ENCODE peak calls at places on chromosome 12, in eight cellular contexts. D is lower lobe of right lung; Y is A549; Q is tibial artery; Z is heart left ventricle; P is mucosa of descending colon; A is ovary; J is CD8-positive, alpha-beta T cell. X is an unnamed sample. For H3K4me1, the result is how much of the 10 kb centered on the place peaks cover.

GRCh38 chr12:75311369-75311768 is 18.8 kb downstream of the CAPS2 start:
- DNase-seq in D (no peak), Y (no peak), Q (no peak), Z (no peak), P (no peak), A (no peak), J (no peak), X (no peak)

GRCh38 chr12:114003286-114003685 is 37.2 kb upstream of the RBM19 start:
- DNase-seq in D (no peak), Y (no peak), Q (no peak), Z (no peak), P (no peak), A (no peak), J (no peak), X (no peak)

GRCh38 chr12:79927772-79928474 is 7.0 kb downstream of the PPP1R12A start:
- DNase-seq in D (no peak), Y (no peak), Q (no peak), Z (no peak), P (no peak), A (no peak), J (peak), X (peak)

GRCh38 chr12:132904718-132905328 is 17.4 kb upstream of the CHFR start:
- DNase-seq in D (peak), Y (no peak), Q (peak), Z (peak), P (peak), A (peak), J (peak), X (no peak)

GRCh38 chr12:67649165-67650126 is 901 bp downstream of the DYRK2 start:
- DNase-seq in D (peak), Y (peak), Q (peak), Z (peak), P (peak), A (peak), J (peak), X (no peak)

GRCh38 chr12:132333766-132334165 is 4.4 kb upstream of the GALNT9 start:
- DNase-seq in D (no peak), Y (no peak), Q (no peak), Z (no peak), P (no peak), A (no peak), J (no peak), X (no peak)

GRCh38 chr12:50314629-50315312 is 31.5 kb upstream of the LIMA1 start:
- DNase-seq in D (no peak), Y (peak), Q (no peak), Z (no peak), P (no peak), A (no peak), J (no peak), X (no peak)

GRCh38 chr12:112963227-112963861 is 15.0 kb upstream of the OAS2 start:
- DNase-seq in D (no peak), Y (no peak), Q (no peak), Z (no peak), P (no peak), A (no peak), J (no peak), X (no peak)

GRCh38 chr12:60112778-60113177 is 516.9 kb downstream of the SLC16A7 start:
- DNase-seq in D (no peak), Y (no peak), Q (no peak), Z (no peak), P (no peak), A (no peak), J (no peak), X (no peak)

GRCh38 chr12:92543359-92543758 is 159.4 kb upstream of the PLEKHG7 start:
- DNase-seq in D (no peak), Y (no peak), Q (no peak), Z (no peak), P (peak), A (no peak), J (no peak), X (peak)

GRCh38 chr12:5622280-5622679 is 190.4 kb downstream of the NTF3 start:
- DNase-seq in D (no peak), Y (no peak), Q (peak), Z (no peak), P (no peak), A (no peak), J (no peak), X (no peak)

GRCh38 chr12:112826011-112826410 is 34.5 kb downstream of the RPH3A start:
- DNase-seq in D (no peak), Y (no peak), Q (no peak), Z (no peak), P (no peak), A (no peak), J (no peak), X (no peak)

GRCh38 chr12:93865751-93866150 is 188.6 kb downstream of the CRADD start:
- DNase-seq in D (no peak), Y (no peak), Q (no peak), Z (no peak), P (no peak), A (no peak), J (no peak), X (no peak)
- TF ChIP-seq CTCF in D (no peak), Y (no peak), Q (no peak), Z (no peak), P (no peak), A (no peak), J (no peak), X (no peak)

GRCh38 chr12:77120156-77120555 is 54.8 kb upstream of the E2F7 start:
- DNase-seq in D (no peak), Y (no peak), Q (no peak), Z (no peak), P (no peak), A (no peak), J (no peak), X (peak)
- H3K4me1 ChIP-seq in D (under half), Y (under half), Q (under half), Z (under half), P (under half), A (under half), J (under half), X (under half)

DNA sequence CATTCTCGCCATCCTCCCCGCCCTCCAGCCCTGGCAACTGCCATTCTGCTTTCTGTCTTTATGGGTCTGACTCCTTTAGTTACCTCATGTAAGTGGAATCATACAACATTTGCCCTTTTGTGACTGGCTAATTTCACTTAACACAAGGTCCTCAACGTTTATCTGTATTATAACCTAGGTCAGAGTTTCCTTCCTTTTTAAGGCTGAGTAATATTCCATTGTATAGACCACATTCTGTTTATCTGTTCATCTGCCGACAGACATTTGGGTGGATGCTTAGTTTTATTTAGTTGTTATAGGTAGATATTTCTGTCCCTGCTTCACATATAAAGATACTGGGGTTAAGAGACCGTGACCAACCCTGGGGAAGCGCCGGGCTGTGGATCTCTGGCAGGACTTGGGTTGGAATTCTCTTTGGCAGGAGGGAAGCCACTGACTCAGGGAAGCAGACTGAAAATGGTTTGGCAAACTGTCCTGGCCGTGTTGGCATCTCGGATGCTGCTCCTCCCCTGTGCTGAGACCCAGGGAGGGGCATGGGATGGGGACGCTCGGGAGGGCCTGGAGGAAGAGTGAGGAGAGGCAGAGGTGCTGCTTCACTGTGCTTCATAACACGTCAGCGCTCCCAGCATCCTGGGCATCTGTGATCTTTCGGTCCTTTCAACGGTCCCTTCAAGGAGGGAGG is 38.9 kb downstream of the TEAD4 start:
- DNase-seq in D (no peak), Y (no peak), Q (no peak), Z (no peak), P (no peak), A (no peak), J (no peak), X (no peak)
- TF ChIP-seq CTCF in D (no peak), Y (no peak), Q (no peak), Z (no peak), P (no peak), A (no peak), J (no peak), X (no peak)

GRCh38 chr12:52797529-52797894 is 1.6 kb upstream of the KRT3 start:
- DNase-seq in D (no peak), Y (no peak), Q (no peak), Z (no peak), P (no peak), A (no peak), J (no peak), X (no peak)

GRCh38 chr12:52796839-52797528 is 1.1 kb upstream of the KRT3 start:
- DNase-seq in D (no peak), Y (no peak), Q (no peak), Z (no peak), P (no peak), A (no peak), J (no peak), X (no peak)

GRCh38 chr12:52794479-52795331 is 1.2 kb downstream of the KRT3 start:
- DNase-seq in D (no peak), Y (no peak), Q (no peak), Z (no peak), P (no peak), A (no peak), J (no peak), X (peak)

GRCh38 chr12:52795694-52796428 is at the start of gene KRT3:
- DNase-seq in D (no peak), Y (no peak), Q (no peak), Z (no peak), P (no peak), A (no peak), J (no peak), X (no peak)

DNA sequence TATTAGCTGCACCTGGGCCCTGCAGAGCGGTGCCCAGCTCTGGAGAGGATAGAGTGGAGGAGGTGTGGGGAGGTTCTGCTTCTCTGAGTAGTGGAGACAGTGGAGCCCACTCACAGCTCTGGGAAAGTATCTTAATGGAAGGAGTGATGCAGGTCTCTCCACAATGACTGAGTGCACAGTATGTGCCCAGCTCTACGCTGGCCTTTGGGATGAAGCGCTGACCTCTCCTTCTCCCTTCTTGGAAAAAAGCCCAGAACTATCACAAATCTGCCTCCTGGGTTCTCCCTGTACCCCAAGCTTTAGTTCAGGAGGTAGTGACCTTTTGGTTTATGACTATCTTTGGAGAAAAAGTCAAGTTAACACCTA is 495 bp upstream of the KRT3 start:
- DNase-seq in D (no peak), Y (no peak), Q (no peak), Z (no peak), P (no peak), A (no peak), J (no peak), X (no peak)
- H3K4me1 ChIP-seq in D (under half), Y (half or more), Q (under half), Z (under half), P (under half), A (under half), J (under half), X (under half)

GRCh38 chr12:115630133-115630532 is 647.4 kb downstream of the MED13L start:
- DNase-seq in D (no peak), Y (no peak), Q (no peak), Z (no peak), P (no peak), A (no peak), J (no peak), X (no peak)

GRCh38 chr12:115636546-115636945 is 640.9 kb downstream of the MED13L start:
- DNase-seq in D (no peak), Y (no peak), Q (no peak), Z (no peak), P (no peak), A (no peak), J (no peak), X (no peak)

DNA sequence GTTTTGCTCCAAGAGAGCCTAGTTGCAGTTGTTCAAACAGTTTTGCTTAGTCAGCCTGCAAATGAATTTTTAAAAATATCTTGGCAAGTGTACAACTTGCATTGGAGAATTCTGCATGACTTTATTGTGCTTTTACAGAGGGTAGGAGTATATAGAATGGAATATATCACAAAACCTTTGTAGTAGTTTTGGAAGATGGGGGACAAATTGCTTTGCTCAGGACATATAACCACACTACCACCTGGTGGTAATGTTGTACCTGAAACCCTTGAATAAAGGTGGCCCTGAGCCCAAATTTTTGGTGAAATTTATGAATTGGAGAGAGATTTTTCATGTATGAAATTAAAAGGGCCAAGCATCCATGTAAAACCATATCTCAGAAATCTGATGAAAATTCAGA is 645.2 kb downstream of the MED13L start:
- DNase-seq in D (no peak), Y (no peak), Q (no peak), Z (no peak), P (no peak), A (no peak), J (no peak), X (no peak)
- TF ChIP-seq CTCF in D (no peak), Y (peak), Q (no peak), Z (peak), P (no peak), A (no peak), J (no peak), X (peak)

X was measured in foreskin keratinocyte.